ENCODE peak calls at places on chromosomes 13 and 19, in ten cellular contexts. One of them, this sample, is unnamed.

GRCh38 chr19:51887522-51888498 is at the start of gene ZNF577:
- DNase-seq in cardiac muscle cell: peak; percentile 91
- DNase-seq in CD8-positive, alpha-beta memory T cell: peak; percentile 61
- DNase-seq in fibroblast of lung: peak; percentile 96
- DNase-seq in heart left ventricle: peak; percentile 94
- DNase-seq in RWPE2: peak; percentile 89
- DNase-seq in breast epithelium: peak; percentile 87
- DNase-seq in CD4-positive, CD25-positive, alpha-beta regulatory T cell: peak; percentile 65
- DNase-seq in Caco-2: peak; percentile 92
- DNase-seq in hepatocyte: peak; percentile 81
- DNase-seq in this sample: peak; percentile 9

GRCh38 chr19:30356951-30357579 is 15.1 kb upstream of the ZNF536 start:
- DNase-seq in cardiac muscle cell: no peak
- DNase-seq in CD8-positive, alpha-beta memory T cell: no peak
- DNase-seq in fibroblast of lung: no peak
- DNase-seq in heart left ventricle: no peak
- DNase-seq in RWPE2: no peak
- DNase-seq in breast epithelium: peak; percentile 24
- DNase-seq in CD4-positive, CD25-positive, alpha-beta regulatory T cell: no peak
- DNase-seq in Caco-2: no peak
- DNase-seq in hepatocyte: no peak
- DNase-seq in this sample: no peak

GRCh38 chr13:36915891-36916640 is 4.0 kb downstream of the SMAD9 start:
- DNase-seq in cardiac muscle cell: no peak
- DNase-seq in CD8-positive, alpha-beta memory T cell: no peak
- DNase-seq in fibroblast of lung: no peak
- DNase-seq in heart left ventricle: no peak
- DNase-seq in RWPE2: no peak
- DNase-seq in breast epithelium: no peak
- DNase-seq in CD4-positive, CD25-positive, alpha-beta regulatory T cell: no peak
- DNase-seq in Caco-2: no peak
- DNase-seq in hepatocyte: no peak
- DNase-seq in this sample: no peak

GRCh38 chr13:106917024-106917491 is 349.1 kb upstream of the ARGLU1 start:
- DNase-seq in cardiac muscle cell: no peak
- DNase-seq in CD8-positive, alpha-beta memory T cell: no peak
- DNase-seq in fibroblast of lung: no peak
- DNase-seq in heart left ventricle: peak; percentile 65
- DNase-seq in RWPE2: no peak
- DNase-seq in breast epithelium: no peak
- DNase-seq in CD4-positive, CD25-positive, alpha-beta regulatory T cell: no peak
- DNase-seq in Caco-2: no peak
- DNase-seq in hepatocyte: no peak
- DNase-seq in this sample: no peak

GRCh38 chr13:30053904-30054303 is 203.5 kb upstream of the UBL3 start:
- DNase-seq in cardiac muscle cell: no peak
- DNase-seq in CD8-positive, alpha-beta memory T cell: no peak
- DNase-seq in fibroblast of lung: no peak
- DNase-seq in heart left ventricle: no peak
- DNase-seq in RWPE2: no peak
- DNase-seq in breast epithelium: no peak
- DNase-seq in CD4-positive, CD25-positive, alpha-beta regulatory T cell: no peak
- DNase-seq in Caco-2: no peak
- DNase-seq in hepatocyte: no peak
- DNase-seq in this sample: no peak

GRCh38 chr13:47330031-47330430 is 433.2 kb upstream of the HTR2A start:
- DNase-seq in cardiac muscle cell: no peak
- DNase-seq in CD8-positive, alpha-beta memory T cell: no peak
- DNase-seq in fibroblast of lung: no peak
- DNase-seq in heart left ventricle: no peak
- DNase-seq in RWPE2: no peak
- DNase-seq in breast epithelium: no peak
- DNase-seq in CD4-positive, CD25-positive, alpha-beta regulatory T cell: no peak
- DNase-seq in Caco-2: no peak
- DNase-seq in hepatocyte: no peak
- DNase-seq in this sample: no peak

GRCh38 chr13:27024062-27024461 is 147.5 kb downstream of the USP12 start:
- DNase-seq in cardiac muscle cell: no peak
- DNase-seq in CD8-positive, alpha-beta memory T cell: no peak
- DNase-seq in fibroblast of lung: no peak
- DNase-seq in heart left ventricle: no peak
- DNase-seq in RWPE2: no peak
- DNase-seq in breast epithelium: no peak
- DNase-seq in CD4-positive, CD25-positive, alpha-beta regulatory T cell: no peak
- DNase-seq in Caco-2: no peak
- DNase-seq in hepatocyte: no peak
- DNase-seq in this sample: no peak

GRCh38 chr19:3136684-3137055 is 837 bp downstream of the GNA15 start:
- DNase-seq in cardiac muscle cell: no peak
- DNase-seq in CD8-positive, alpha-beta memory T cell: no peak
- DNase-seq in fibroblast of lung: no peak
- DNase-seq in heart left ventricle: peak; percentile 57
- DNase-seq in RWPE2: peak; percentile 84
- DNase-seq in breast epithelium: no peak
- DNase-seq in CD4-positive, CD25-positive, alpha-beta regulatory T cell: no peak
- DNase-seq in Caco-2: no peak
- DNase-seq in hepatocyte: no peak
- DNase-seq in this sample: no peak

GRCh38 chr13:46982856-46983582 is 86.2 kb upstream of the HTR2A start:
- DNase-seq in cardiac muscle cell: no peak
- DNase-seq in CD8-positive, alpha-beta memory T cell: no peak
- DNase-seq in fibroblast of lung: no peak
- DNase-seq in heart left ventricle: no peak
- DNase-seq in RWPE2: no peak
- DNase-seq in breast epithelium: no peak
- DNase-seq in CD4-positive, CD25-positive, alpha-beta regulatory T cell: no peak
- DNase-seq in Caco-2: no peak
- DNase-seq in hepatocyte: no peak
- DNase-seq in this sample: no peak

GRCh38 chr13:33016414-33017409 is at the start of gene KL:
- DNase-seq in cardiac muscle cell: peak; percentile 51
- DNase-seq in CD8-positive, alpha-beta memory T cell: no peak
- DNase-seq in fibroblast of lung: no peak
- DNase-seq in heart left ventricle: peak; percentile 78
- DNase-seq in RWPE2: no peak
- DNase-seq in breast epithelium: no peak
- DNase-seq in CD4-positive, CD25-positive, alpha-beta regulatory T cell: no peak
- DNase-seq in Caco-2: peak; percentile 55
- DNase-seq in hepatocyte: peak; percentile 37
- DNase-seq in this sample: no peak

GRCh38 chr13:28671393-28671792 is 12.5 kb downstream of the POMP start:
- DNase-seq in cardiac muscle cell: no peak
- DNase-seq in CD8-positive, alpha-beta memory T cell: no peak
- DNase-seq in fibroblast of lung: no peak
- DNase-seq in heart left ventricle: no peak
- DNase-seq in RWPE2: no peak
- DNase-seq in breast epithelium: no peak
- DNase-seq in CD4-positive, CD25-positive, alpha-beta regulatory T cell: no peak
- DNase-seq in Caco-2: no peak
- DNase-seq in hepatocyte: no peak
- DNase-seq in this sample: no peak

GRCh38 chr19:36111200-36111539 is 227 bp downstream of the OVOL3 start:
- DNase-seq in cardiac muscle cell: no peak
- DNase-seq in CD8-positive, alpha-beta memory T cell: no peak
- DNase-seq in fibroblast of lung: no peak
- DNase-seq in heart left ventricle: no peak
- DNase-seq in RWPE2: no peak
- DNase-seq in breast epithelium: no peak
- DNase-seq in CD4-positive, CD25-positive, alpha-beta regulatory T cell: no peak
- DNase-seq in Caco-2: no peak
- DNase-seq in hepatocyte: no peak
- DNase-seq in this sample: no peak

GRCh38 chr19:36113895-36114762 is 546 bp downstream of the POLR2I start:
- DNase-seq in cardiac muscle cell: peak; percentile 18
- DNase-seq in CD8-positive, alpha-beta memory T cell: no peak
- DNase-seq in fibroblast of lung: peak; percentile 33
- DNase-seq in heart left ventricle: no peak
- DNase-seq in RWPE2: no peak
- DNase-seq in breast epithelium: no peak
- DNase-seq in CD4-positive, CD25-positive, alpha-beta regulatory T cell: no peak
- DNase-seq in Caco-2: peak; percentile 54
- DNase-seq in hepatocyte: peak; percentile 61
- DNase-seq in this sample: peak; percentile 8

GRCh38 chr19:36112678-36113077 is 1.7 kb downstream of the OVOL3 start:
- DNase-seq in cardiac muscle cell: no peak
- DNase-seq in CD8-positive, alpha-beta memory T cell: no peak
- DNase-seq in fibroblast of lung: no peak
- DNase-seq in heart left ventricle: no peak
- DNase-seq in RWPE2: no peak
- DNase-seq in breast epithelium: no peak
- DNase-seq in CD4-positive, CD25-positive, alpha-beta regulatory T cell: no peak
- DNase-seq in Caco-2: no peak
- DNase-seq in hepatocyte: no peak
- DNase-seq in this sample: no peak

GRCh38 chr19:36114763-36115452 is at the start of gene POLR2I:
- DNase-seq in cardiac muscle cell: peak; percentile 100
- DNase-seq in CD8-positive, alpha-beta memory T cell: peak; percentile 97
- DNase-seq in fibroblast of lung: peak; percentile 100
- DNase-seq in heart left ventricle: peak; percentile 99
- DNase-seq in RWPE2: peak; percentile 100
- DNase-seq in breast epithelium: peak; percentile 99
- DNase-seq in CD4-positive, CD25-positive, alpha-beta regulatory T cell: peak; percentile 99
- DNase-seq in Caco-2: peak; percentile 100
- DNase-seq in hepatocyte: peak; percentile 99
- DNase-seq in this sample: peak; percentile 99

GRCh38 chr19:36113425-36113824 is 1.2 kb downstream of the POLR2I start:
- DNase-seq in cardiac muscle cell: no peak
- DNase-seq in CD8-positive, alpha-beta memory T cell: no peak
- DNase-seq in fibroblast of lung: no peak
- DNase-seq in heart left ventricle: no peak
- DNase-seq in RWPE2: no peak
- DNase-seq in breast epithelium: no peak
- DNase-seq in CD4-positive, CD25-positive, alpha-beta regulatory T cell: no peak
- DNase-seq in Caco-2: no peak
- DNase-seq in hepatocyte: no peak
- DNase-seq in this sample: no peak
- H3K4me3 ChIP-seq in cardiac muscle cell: no peak overlapping the region
- H3K4me3 ChIP-seq in CD8-positive, alpha-beta memory T cell: peak overlapping the region; percentile 99
- H3K4me3 ChIP-seq in fibroblast of lung: peak overlapping the region; percentile 71
- H3K4me3 ChIP-seq in heart left ventricle: peak overlapping the region; percentile 98
- H3K4me3 ChIP-seq in RWPE2: peak overlapping the region; percentile 63
- H3K4me3 ChIP-seq in breast epithelium: peak overlapping the region; percentile 89
- H3K4me3 ChIP-seq in CD4-positive, CD25-positive, alpha-beta regulatory T cell: peak overlapping the region; percentile 83
- H3K4me3 ChIP-seq in Caco-2: peak overlapping the region; percentile 92
- H3K4me3 ChIP-seq in hepatocyte: peak overlapping the region; percentile 79
- H3K4me3 ChIP-seq in this sample: peak overlapping the region; percentile 80

GRCh38 chr19:18282788-18283141 is 1.3 kb upstream of the JUND start:
- DNase-seq in cardiac muscle cell: no peak
- DNase-seq in CD8-positive, alpha-beta memory T cell: no peak
- DNase-seq in fibroblast of lung: no peak
- DNase-seq in heart left ventricle: no peak
- DNase-seq in RWPE2: no peak
- DNase-seq in breast epithelium: no peak
- DNase-seq in CD4-positive, CD25-positive, alpha-beta regulatory T cell: no peak
- DNase-seq in Caco-2: no peak
- DNase-seq in hepatocyte: peak; percentile 74
- DNase-seq in this sample: no peak
- H3K4me1 ChIP-seq in cardiac muscle cell: peaks cover 16% of the 10 kb centered on the region
- H3K4me1 ChIP-seq in CD8-positive, alpha-beta memory T cell: peaks cover 41% of the 10 kb centered on the region
- H3K4me1 ChIP-seq in fibroblast of lung: peaks cover 23% of the 10 kb centered on the region
- H3K4me1 ChIP-seq in heart left ventricle: peaks cover 25% of the 10 kb centered on the region
- H3K4me1 ChIP-seq in RWPE2: peaks cover 7% of the 10 kb centered on the region
- H3K4me1 ChIP-seq in breast epithelium: no peaks in the 10 kb centered on the region
- H3K4me1 ChIP-seq in CD4-positive, CD25-positive, alpha-beta regulatory T cell: peaks cover 49% of the 10 kb centered on the region
- H3K4me1 ChIP-seq in Caco-2: peaks cover 23% of the 10 kb centered on the region
- H3K4me1 ChIP-seq in hepatocyte: peaks cover 33% of the 10 kb centered on the region
- H3K4me1 ChIP-seq in this sample: peaks cover 32% of the 10 kb centered on the region

DNA sequence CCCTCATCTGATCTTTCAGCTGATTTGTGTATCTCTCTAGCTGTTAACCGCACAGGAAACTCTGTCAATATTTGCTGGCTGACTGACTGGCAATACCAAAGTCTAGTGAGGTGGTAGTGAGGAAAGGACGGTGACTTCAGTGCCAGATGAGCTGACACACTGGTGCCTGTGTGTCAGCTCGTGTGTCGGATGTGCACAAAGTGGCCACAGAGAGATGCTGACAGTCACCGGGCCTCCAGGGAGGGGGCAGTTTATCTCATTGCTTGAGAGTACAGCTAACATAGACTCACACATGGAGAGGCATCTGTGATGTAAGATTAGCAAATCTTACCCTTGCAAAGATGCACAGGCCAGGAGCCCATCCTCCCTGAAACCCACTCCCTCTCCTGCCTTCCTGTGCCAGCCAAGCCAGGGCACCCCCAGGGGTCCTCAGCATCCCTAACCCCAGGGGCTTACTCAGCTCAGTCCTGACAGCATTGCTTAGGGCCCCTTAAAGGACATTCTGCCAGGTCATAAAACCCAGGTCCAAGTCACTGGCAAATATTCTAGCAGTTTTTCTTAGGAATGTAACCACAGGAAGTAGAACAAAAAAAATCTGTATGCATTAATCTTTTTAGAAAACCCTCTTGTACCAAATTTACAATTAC is 80.2 kb downstream of the SHISA2 start:
- DNase-seq in cardiac muscle cell: no peak
- DNase-seq in CD8-positive, alpha-beta memory T cell: peak; percentile 33
- DNase-seq in fibroblast of lung: no peak
- DNase-seq in heart left ventricle: no peak
- DNase-seq in RWPE2: no peak
- DNase-seq in breast epithelium: no peak
- DNase-seq in CD4-positive, CD25-positive, alpha-beta regulatory T cell: peak; percentile 36
- DNase-seq in Caco-2: peak; percentile 13
- DNase-seq in hepatocyte: peak; percentile 30
- DNase-seq in this sample: peak; percentile 11
- H3K4me3 ChIP-seq in cardiac muscle cell: no peak overlapping the region
- H3K4me3 ChIP-seq in CD8-positive, alpha-beta memory T cell: no peak overlapping the region
- H3K4me3 ChIP-seq in fibroblast of lung: no peak overlapping the region
- H3K4me3 ChIP-seq in heart left ventricle: no peak overlapping the region
- H3K4me3 ChIP-seq in RWPE2: no peak overlapping the region
- H3K4me3 ChIP-seq in breast epithelium: no peak overlapping the region
- H3K4me3 ChIP-seq in CD4-positive, CD25-positive, alpha-beta regulatory T cell: no peak overlapping the region
- H3K4me3 ChIP-seq in Caco-2: no peak overlapping the region
- H3K4me3 ChIP-seq in hepatocyte: no peak overlapping the region
- H3K4me3 ChIP-seq in this sample: no peak overlapping the region

GRCh38 chr13:64311112-64311511 is 2895.5 kb upstream of the PCDH20 start:
- DNase-seq in cardiac muscle cell: no peak
- DNase-seq in CD8-positive, alpha-beta memory T cell: no peak
- DNase-seq in fibroblast of lung: no peak
- DNase-seq in heart left ventricle: no peak
- DNase-seq in RWPE2: no peak
- DNase-seq in breast epithelium: no peak
- DNase-seq in CD4-positive, CD25-positive, alpha-beta regulatory T cell: no peak
- DNase-seq in Caco-2: no peak
- DNase-seq in hepatocyte: no peak
- DNase-seq in this sample: no peak

GRCh38 chr13:64311948-64312347 is 2896.3 kb upstream of the PCDH20 start:
- DNase-seq in cardiac muscle cell: no peak
- DNase-seq in CD8-positive, alpha-beta memory T cell: no peak
- DNase-seq in fibroblast of lung: no peak
- DNase-seq in heart left ventricle: no peak
- DNase-seq in RWPE2: no peak
- DNase-seq in breast epithelium: no peak
- DNase-seq in CD4-positive, CD25-positive, alpha-beta regulatory T cell: no peak
- DNase-seq in Caco-2: no peak
- DNase-seq in hepatocyte: no peak
- DNase-seq in this sample: no peak

DNA sequence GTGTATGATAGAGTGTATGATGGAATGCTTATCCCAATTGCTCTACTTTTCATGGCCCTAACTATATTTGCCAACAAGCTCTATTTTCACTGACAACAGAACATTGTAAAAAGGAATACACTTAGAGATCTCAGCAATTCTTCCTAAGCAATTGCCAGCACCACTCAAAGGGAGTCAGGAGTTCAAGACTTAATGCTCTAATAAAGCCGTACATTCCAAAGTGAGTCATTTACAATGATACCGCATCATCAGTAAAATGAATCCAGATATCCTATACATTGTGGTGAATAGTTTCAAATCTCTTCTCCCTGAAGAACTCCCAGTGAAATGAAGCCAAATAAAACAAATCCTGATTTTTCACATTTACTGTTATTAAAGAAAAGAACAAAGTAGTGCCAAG is 2898.6 kb upstream of the PCDH20 start:
- DNase-seq in cardiac muscle cell: no peak
- DNase-seq in CD8-positive, alpha-beta memory T cell: no peak
- DNase-seq in fibroblast of lung: peak; percentile 40
- DNase-seq in heart left ventricle: no peak
- DNase-seq in RWPE2: no peak
- DNase-seq in breast epithelium: no peak
- DNase-seq in CD4-positive, CD25-positive, alpha-beta regulatory T cell: no peak
- DNase-seq in Caco-2: no peak
- DNase-seq in hepatocyte: no peak
- DNase-seq in this sample: no peak
- H3K4me1 ChIP-seq in cardiac muscle cell: no peaks in the 10 kb centered on the region
- H3K4me1 ChIP-seq in CD8-positive, alpha-beta memory T cell: no peaks in the 10 kb centered on the region
- H3K4me1 ChIP-seq in fibroblast of lung: no peaks in the 10 kb centered on the region
- H3K4me1 ChIP-seq in heart left ventricle: no peaks in the 10 kb centered on the region
- H3K4me1 ChIP-seq in RWPE2: no peaks in the 10 kb centered on the region
- H3K4me1 ChIP-seq in breast epithelium: no peaks in the 10 kb centered on the region
- H3K4me1 ChIP-seq in CD4-positive, CD25-positive, alpha-beta regulatory T cell: no peaks in the 10 kb centered on the region
- H3K4me1 ChIP-seq in Caco-2: no peaks in the 10 kb centered on the region
- H3K4me1 ChIP-seq in hepatocyte: no peaks in the 10 kb centered on the region
- H3K4me1 ChIP-seq in this sample: no peaks in the 10 kb centered on the region